ENCODE peak calls at places on chromosome 20, in eight cellular contexts. R is activated CD8-positive, alpha-beta memory T cell treated with anti-CD3 and anti-CD28 coated beads, Interleukin-2, amount 50 U/mL, for 4 hours; O is C1 segment of cervical spinal cord; Z is neural crest cell; L is cardiac muscle cell; Q is B cell; V is left ventricle myocardium inferior; G is T-helper 1 cell. W is an unnamed sample.

GRCh38 chr20:11114382-11114781 is 440.6 kb upstream of the JAG1 start:
- DNase-seq in R (no peak), O (no peak), Z (no peak), L (no peak), Q (no peak), V (no peak), G (no peak), W (no peak)

GRCh38 chr20:57475388-57476072 is 49.4 kb downstream of the CTCFL start:
- DNase-seq in R (no peak), O (no peak), Z (no peak), L (no peak), Q (no peak), V (no peak), G (no peak), W (no peak)

GRCh38 chr20:32534661-32535240 is 50.4 kb downstream of the NOL4L start:
- DNase-seq in R (peak), O (no peak), Z (no peak), L (no peak), Q (no peak), V (no peak), G (peak), W (no peak)

GRCh38 chr20:59723108-59723500 is 118.8 kb downstream of the PHACTR3 start:
- DNase-seq in R (no peak), O (no peak), Z (no peak), L (no peak), Q (no peak), V (no peak), G (no peak), W (no peak)

GRCh38 chr20:1928782-1929181 is 33.6 kb downstream of the SIRPA start:
- DNase-seq in R (no peak), O (no peak), Z (no peak), L (no peak), Q (no peak), V (no peak), G (no peak), W (no peak)

GRCh38 chr20:4808872-4809271 is 87.2 kb downstream of the PRND start:
- DNase-seq in R (no peak), O (no peak), Z (no peak), L (no peak), Q (no peak), V (no peak), G (no peak), W (no peak)

GRCh38 chr20:46703435-46703834 is 6.0 kb upstream of the SLC2A10 start:
- DNase-seq in R (no peak), O (no peak), Z (no peak), L (no peak), Q (no peak), V (no peak), G (no peak), W (no peak)

GRCh38 chr20:17995967-17996819 is 27.4 kb downstream of the MGME1 start:
- DNase-seq in R (no peak), O (no peak), Z (no peak), L (peak), Q (peak), V (no peak), G (no peak), W (peak)

GRCh38 chr20:990293-990959 is 11.7 kb downstream of the RSPO4 start:
- DNase-seq in R (no peak), O (no peak), Z (no peak), L (no peak), Q (no peak), V (no peak), G (no peak), W (no peak)

GRCh38 chr20:53869466-53870258 is 200.7 kb downstream of the BCAS1 start:
- DNase-seq in R (peak), O (no peak), Z (peak), L (peak), Q (peak), V (no peak), G (peak), W (no peak)

GRCh38 chr20:34817072-34817471 is 8.4 kb downstream of the NCOA6 start:
- DNase-seq in R (no peak), O (no peak), Z (no peak), L (no peak), Q (no peak), V (no peak), G (no peak), W (no peak)

GRCh38 chr20:2946988-2947961 is 74.0 kb downstream of the PTPRA start:
- DNase-seq in R (no peak), O (peak), Z (peak), L (peak), Q (no peak), V (no peak), G (no peak), W (peak)